ENCODE peak calls at places on chromosomes 4 and X, in eight cellular contexts. F, Q, I, C, Y, P, B and X are unnamed samples.

GRCh38 chr4:79078339-79078738 is 139.1 kb upstream of the PAQR3 start:
- DNase-seq in C (no peak), F (no peak), P (no peak), I (peak; percentile 44), Y (no peak), B (peak; percentile 63), Q (peak; percentile 62), X (no peak)

GRCh38 chrX:12115377-12115776 is 22.9 kb upstream of the FRMPD4 start:
- DNase-seq in I (no peak), C (no peak), Q (no peak), Y (no peak), F (no peak), B (no peak), P (no peak), X (no peak)

GRCh38 chr4:103786014-103786413 is 66.2 kb upstream of the TACR3 start:
- DNase-seq in B (no peak), Q (no peak), I (no peak), F (peak; percentile 56), P (no peak), Y (no peak), C (no peak), X (no peak)

GRCh38 chrX:5829469-5829868 is 399.2 kb downstream of the NLGN4X start:
- DNase-seq in C (no peak), F (no peak), B (no peak), P (no peak), I (no peak), Y (no peak), Q (no peak), X (no peak)

GRCh38 chrX:20829665-20830481 is 544.3 kb upstream of the CNKSR2 start:
- DNase-seq in Q (no peak), Y (no peak), F (no peak), P (no peak), I (no peak), B (no peak), C (no peak), X (no peak)

GRCh38 chr4:20462426-20463175 is 210.9 kb downstream of the SLIT2 start:
- DNase-seq in Q (no peak), B (no peak), P (no peak), C (peak; percentile 30), Y (no peak), F (no peak), I (no peak), X (no peak)

GRCh38 chr4:92172203-92172602 is 131.6 kb upstream of the GRID2 start:
- DNase-seq in P (no peak), Q (no peak), F (no peak), C (no peak), I (no peak), B (no peak), Y (no peak), X (no peak)

GRCh38 chr4:150006197-150006596 is 72.0 kb upstream of the DCLK2 start:
- DNase-seq in C (peak; percentile 39), I (no peak), Y (no peak), P (no peak), B (no peak), Q (no peak), F (no peak), X (no peak)

GRCh38 chr4:10084651-10085320 is 31.8 kb downstream of the WDR1 start:
- DNase-seq in C (no peak), F (no peak), Q (peak; percentile 19), P (no peak), I (no peak), B (no peak), Y (no peak), X (no peak)

GRCh38 chrX:110532527-110532926 is 173.9 kb downstream of the RTL9 start:
- DNase-seq in Q (no peak), P (no peak), I (no peak), F (no peak), Y (no peak), B (no peak), C (no peak), X (no peak)

GRCh38 chr4:145734576-145735329 is 54.8 kb downstream of the C4orf51 start:
- DNase-seq in C (peak; percentile 96), Q (peak; percentile 63), F (no peak), I (peak; percentile 84), P (peak; percentile 62), Y (no peak), B (peak; percentile 38), X (peak; percentile 79)

GRCh38 chr4:34720563-34720962 is 1523.8 kb downstream of the ARAP2 start:
- DNase-seq in I (no peak), Y (no peak), P (no peak), B (no peak), F (peak; percentile 27), C (peak; percentile 24), Q (no peak), X (no peak)

GRCh38 chr4:184979461-184980124 is 38.7 kb upstream of the HELT start:
- DNase-seq in Q (no peak), P (no peak), I (no peak), B (no peak), Y (no peak), C (no peak), F (no peak), X (no peak)

GRCh38 chrX:13463608-13464007 is 105.8 kb upstream of the EGFL6 start:
- DNase-seq in B (peak; percentile 52), I (peak; percentile 43), P (no peak), C (peak; percentile 98), Q (no peak), Y (no peak), F (no peak), X (no peak)

GRCh38 chr4:89305712-89306437 is 1.7 kb downstream of the GPRIN3 start:
- DNase-seq in P (no peak), B (no peak), Y (no peak), Q (no peak), C (no peak), F (no peak), I (no peak), X (no peak)

GRCh38 chrX:74369666-74370065 is 51.6 kb upstream of the SLC16A2 start:
- DNase-seq in P (no peak), I (no peak), C (no peak), Y (no peak), Q (no peak), B (no peak), F (no peak), X (no peak)

GRCh38 chr4:3073158-3074077 is 920 bp downstream of the HTT-AS start:
- DNase-seq in F (no peak), P (no peak), C (no peak), B (no peak), I (no peak), Q (no peak), Y (no peak), X (no peak)

GRCh38 chrX:81304545-81304944 is 102.6 kb downstream of the SH3BGRL start:
- DNase-seq in C (no peak), P (no peak), B (no peak), Q (no peak), I (no peak), Y (no peak), F (no peak), X (no peak)

GRCh38 chr4:2045518-2045951 is 13.6 kb upstream of the NAT8L start:
- DNase-seq in I (peak; percentile 26), Y (no peak), P (no peak), F (no peak), C (no peak), B (no peak), Q (no peak), X (no peak)

GRCh38 chrX:46758956-46759644 is at the start of gene SLC9A7:
- DNase-seq in Y (no peak), C (peak; percentile 61), P (peak; percentile 84), F (peak; percentile 59), I (peak; percentile 20), B (peak; percentile 64), Q (peak; percentile 88), X (peak; percentile 81)
- TF ChIP-seq POLR2A in Y (no peak), C (no peak), P (no peak), F (peak; percentile 54), I (peak; percentile 51), B (no peak), Q (no peak), X (no peak)

DNA sequence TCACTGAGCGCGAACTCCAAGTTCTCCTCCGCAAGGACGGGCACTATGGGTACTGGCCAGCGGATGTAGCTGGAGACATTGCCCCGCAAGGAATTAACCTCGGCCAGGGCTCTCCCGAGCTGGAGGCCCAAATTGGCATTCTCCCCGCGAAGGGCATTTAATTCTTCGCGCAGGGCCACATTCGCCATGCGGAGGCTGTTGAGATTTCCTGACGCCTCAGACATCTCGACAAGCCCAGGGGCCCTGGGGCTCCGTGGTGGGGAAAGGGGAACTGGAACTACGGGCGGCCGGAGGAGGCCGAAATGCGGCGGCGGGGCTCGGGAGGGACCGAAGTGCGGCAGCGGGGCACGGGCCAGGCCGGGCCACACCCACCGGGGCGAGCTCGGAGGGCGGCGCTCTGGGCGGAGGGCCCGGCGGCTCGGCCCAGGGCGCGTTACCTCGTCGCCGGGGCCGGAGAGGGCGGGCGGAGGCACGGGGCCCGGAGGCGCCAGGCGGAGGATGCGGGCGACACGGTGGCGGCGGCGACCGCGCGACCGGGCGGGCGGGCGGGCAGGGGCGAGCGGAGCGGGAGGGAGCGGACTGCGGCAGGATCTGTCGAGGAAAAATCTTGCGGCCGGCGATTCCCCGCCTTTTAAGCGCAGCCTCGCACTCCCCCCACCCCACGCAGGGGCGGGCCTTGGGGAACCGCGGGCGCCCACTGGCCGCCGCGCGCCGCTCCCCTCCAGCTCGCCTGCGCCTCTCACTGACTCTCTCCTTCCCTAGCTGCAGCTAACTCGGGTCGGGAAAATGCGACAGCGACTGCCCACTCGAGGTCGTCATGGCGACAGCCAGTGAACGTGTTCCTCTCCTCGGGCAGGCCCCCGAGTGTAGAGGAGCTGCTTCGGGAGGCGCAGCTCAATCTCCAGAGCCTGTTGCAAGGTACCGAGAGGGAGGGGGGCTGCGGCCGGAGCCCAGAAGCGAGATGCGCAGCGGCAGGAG is at the start of gene RTL5:
- DNase-seq in F (peak; percentile 63), P (peak; percentile 77), I (peak; percentile 53), B (peak; percentile 69), Y (no peak), C (peak; percentile 85), Q (peak; percentile 85), X (peak; percentile 92)
- TF ChIP-seq POLR2A in F (no peak), P (no peak), I (no peak), B (peak; percentile 39), Y (no peak), C (no peak), Q (peak; percentile 33), X (no peak)

GRCh38 chr4:142565771-142566170 is 280.3 kb downstream of the INPP4B start:
- DNase-seq in C (no peak), F (no peak), B (no peak), I (no peak), Y (no peak), P (no peak), Q (no peak), X (no peak)
- TF ChIP-seq POLR2A in C (no peak), F (no peak), B (no peak), I (no peak), Y (no peak), P (no peak), Q (no peak), X (no peak)

GRCh38 chr4:109815151-109816081 is at the start of gene GAR1:
- DNase-seq in P (peak; percentile 92), Q (peak; percentile 87), F (peak; percentile 93), C (peak; percentile 92), B (peak; percentile 77), Y (peak; percentile 62), I (peak; percentile 85), X (peak; percentile 95)
- TF ChIP-seq POLR2A in P (peak; percentile 29), Q (no peak), F (peak; percentile 60), C (peak; percentile 32), B (peak; percentile 24), Y (no peak), I (peak; percentile 18), X (no peak)

GRCh38 chr4:128155231-128155855 is 94.2 kb downstream of the LARP1B start:
- DNase-seq in Y (no peak), I (no peak), Q (no peak), C (no peak), B (no peak), F (no peak), P (no peak), X (no peak)
- TF ChIP-seq POLR2A in Y (no peak), I (no peak), Q (no peak), C (no peak), B (no peak), F (no peak), P (no peak), X (no peak)